ENCODE peak calls at places on chromosomes 1 and 21, in ten cellular contexts. A is HCEC 1CT, H is adrenal gland, S is epithelial cell of esophagus, J is ecto neural progenitor cell, F is D341Med, V is left cardiac atrium, W is nephron progenitor cell, K is ELF-1, Z is tibial artery. R is an unnamed sample.

GRCh38 chr1:107153033-107153432 is 12.2 kb downstream of the NTNG1 start:
- DNase-seq in W (no peak), J (no peak), V (no peak), H (no peak), K (no peak), A (peak), Z (no peak), S (peak), F (no peak), R (peak)

GRCh38 chr1:71857862-71858261 is 424.5 kb downstream of the NEGR1 start:
- DNase-seq in F (no peak), A (no peak), J (no peak), W (no peak), V (no peak), Z (no peak), H (no peak), S (no peak), K (no peak), R (no peak)

GRCh38 chr1:228691926-228692325 is 43.4 kb upstream of the RHOU start:
- DNase-seq in K (no peak), A (peak), H (peak), Z (no peak), J (no peak), V (no peak), W (no peak), F (peak), S (peak), R (no peak)

GRCh38 chr1:67560580-67561285 is 124.3 kb upstream of the GADD45A start:
- DNase-seq in V (no peak), W (no peak), A (no peak), F (no peak), K (no peak), S (peak), Z (no peak), H (no peak), J (no peak), R (no peak)

GRCh38 chr1:203168256-203168786 is 7.3 kb downstream of the MYBPH start:
- DNase-seq in W (no peak), V (no peak), K (no peak), S (no peak), H (no peak), F (no peak), Z (no peak), A (no peak), J (no peak), R (no peak)

GRCh38 chr1:2532485-2533160 is 2.6 kb upstream of the HES5 start:
- DNase-seq in A (no peak), S (no peak), Z (no peak), K (no peak), W (no peak), H (no peak), J (no peak), F (no peak), V (no peak), R (no peak)

GRCh38 chr1:114033219-114033706 is 54.0 kb downstream of the OLFML3 start:
- DNase-seq in S (peak), Z (no peak), H (no peak), V (no peak), K (peak), F (peak), W (no peak), J (peak), A (peak), R (peak)

GRCh38 chr21:33978585-33978984 is 63.0 kb upstream of the ATP5PO start:
- DNase-seq in V (no peak), H (no peak), S (no peak), J (no peak), W (no peak), K (no peak), A (no peak), F (no peak), Z (no peak), R (no peak)

GRCh38 chr1:179228783-179229213 is 679 bp downstream of the ABL2 start:
- DNase-seq in V (peak), W (peak), Z (peak), K (peak), H (peak), J (peak), F (peak), S (peak), A (peak), R (peak)

GRCh38 chr1:184469391-184469790 is 82.6 kb downstream of the C1orf21 start:
- DNase-seq in S (no peak), A (no peak), V (no peak), W (no peak), F (peak), Z (no peak), H (no peak), K (no peak), J (no peak), R (no peak)

GRCh38 chr1:110638556-110638955 is 32.4 kb upstream of the KCNA2 start:
- DNase-seq in J (no peak), K (no peak), F (no peak), S (no peak), V (no peak), H (no peak), A (no peak), W (no peak), Z (no peak), R (no peak)

R was measured in endodermal cell.